ENCODE peak calls at places on chromosomes 16 and 17, in seven cellular contexts. J is GM12878, R is A549, S is H1, L is IMR-90, U is HepG2, C is SK-N-SH. D is an unnamed sample.

GRCh38 chr16:85949787-85950186 is 50.8 kb downstream of the IRF8 start:
- DNase-seq in J (no peak), R (no peak), S (no peak), L (no peak), U (no peak), C (no peak), D (no peak)

GRCh38 chr16:71547168-71547567 is 20.9 kb downstream of the CHST4 start:
- DNase-seq in J (no peak), R (no peak), S (no peak), L (no peak), U (no peak), C (no peak), D (no peak)

GRCh38 chr17:67671492-67671891 is 46.2 kb upstream of the NOL11 start:
- DNase-seq in J (no peak), R (no peak), S (no peak), L (peak; percentile 7), U (no peak), C (peak; percentile 59), D (no peak)

GRCh38 chr17:81402530-81402941 is 7.3 kb downstream of the BAHCC1 start:
- DNase-seq in J (no peak), R (no peak), S (no peak), L (no peak), U (no peak), C (no peak), D (no peak)

GRCh38 chr16:28511031-28511430 is 4.4 kb upstream of the IL27 start:
- DNase-seq in J (no peak), R (no peak), S (no peak), L (no peak), U (no peak), C (no peak), D (no peak)

GRCh38 chr16:11328172-11329079 is 16.8 kb upstream of the RMI2 start:
- DNase-seq in J (peak; percentile 95), R (peak; percentile 71), S (peak; percentile 78), L (peak; percentile 97), U (no peak), C (no peak), D (no peak)

GRCh38 chr16:5490499-5490898 is 392.9 kb upstream of the EEF2KMT start:
- DNase-seq in J (no peak), R (peak; percentile 48), S (peak; percentile 85), L (no peak), U (peak; percentile 43), C (peak; percentile 70), D (peak; percentile 77)

GRCh38 chr17:78821961-78822360 is 18.7 kb downstream of the USP36 start:
- DNase-seq in J (no peak), R (no peak), S (no peak), L (peak; percentile 54), U (no peak), C (no peak), D (no peak)

GRCh38 chr17:71412803-71413202 is 708.0 kb upstream of the SOX9 start:
- DNase-seq in J (no peak), R (peak; percentile 84), S (no peak), L (peak; percentile 99), U (no peak), C (no peak), D (no peak)

GRCh38 chr16:85373741-85374570 is 239.2 kb upstream of the GSE1 start:
- DNase-seq in J (no peak), R (no peak), S (no peak), L (no peak), U (no peak), C (no peak), D (no peak)

GRCh38 chr16:71348262-71349085 is 10.0 kb upstream of the CALB2 start:
- DNase-seq in J (no peak), R (no peak), S (no peak), L (no peak), U (no peak), C (no peak), D (no peak)

GRCh38 chr17:83065660-83066542 is 13.5 kb upstream of the METRNL start:
- DNase-seq in J (no peak), R (no peak), S (peak; percentile 28), L (no peak), U (no peak), C (no peak), D (no peak)

GRCh38 chr16:30551781-30552180 is 6.4 kb downstream of the ZNF764 start:
- DNase-seq in J (no peak), R (no peak), S (no peak), L (no peak), U (no peak), C (no peak), D (no peak)

GRCh38 chr17:44352922-44353655 is 8.0 kb downstream of the GRN start:
- DNase-seq in J (no peak), R (no peak), S (no peak), L (no peak), U (no peak), C (no peak), D (no peak)

GRCh38 chr17:79981090-79981489 is 54.6 kb downstream of the TBC1D16 start:
- DNase-seq in J (no peak), R (no peak), S (no peak), L (no peak), U (no peak), C (peak; percentile 22), D (no peak)

GRCh38 chr16:89863741-89864391 is 9.5 kb upstream of the TCF25 start:
- DNase-seq in J (peak; percentile 69), R (no peak), S (no peak), L (peak; percentile 40), U (no peak), C (no peak), D (no peak)

GRCh38 chr16:12426122-12426521 is 377.6 kb downstream of the CPPED1 start:
- DNase-seq in J (no peak), R (no peak), S (no peak), L (peak; percentile 26), U (no peak), C (peak; percentile 54), D (peak; percentile 65)

GRCh38 chr17:35900280-35900679 is 20.1 kb upstream of the CCL5 start:
- DNase-seq in J (no peak), R (no peak), S (no peak), L (no peak), U (no peak), C (no peak), D (no peak)
- TF ChIP-seq RFX5 in J (no peak), R (no peak), S (no peak), L (no peak), U (no peak), C (no peak), D (no peak)

GRCh38 chr17:17892009-17892408 is 55.2 kb upstream of the SREBF1 start:
- DNase-seq in J (no peak), R (no peak), S (no peak), L (no peak), U (no peak), C (no peak), D (no peak)

GRCh38 chr17:17890773-17891759 is 54.3 kb upstream of the SREBF1 start:
- DNase-seq in J (no peak), R (peak; percentile 88), S (no peak), L (peak; percentile 72), U (peak; percentile 70), C (peak; percentile 71), D (peak; percentile 66)

GRCh38 chr17:17888371-17888770 is 51.6 kb upstream of the SREBF1 start:
- DNase-seq in J (no peak), R (no peak), S (no peak), L (no peak), U (no peak), C (no peak), D (no peak)

GRCh38 chr17:17888821-17889220 is 52.0 kb upstream of the SREBF1 start:
- DNase-seq in J (no peak), R (no peak), S (no peak), L (peak; percentile 11), U (no peak), C (peak; percentile 53), D (no peak)

DNA sequence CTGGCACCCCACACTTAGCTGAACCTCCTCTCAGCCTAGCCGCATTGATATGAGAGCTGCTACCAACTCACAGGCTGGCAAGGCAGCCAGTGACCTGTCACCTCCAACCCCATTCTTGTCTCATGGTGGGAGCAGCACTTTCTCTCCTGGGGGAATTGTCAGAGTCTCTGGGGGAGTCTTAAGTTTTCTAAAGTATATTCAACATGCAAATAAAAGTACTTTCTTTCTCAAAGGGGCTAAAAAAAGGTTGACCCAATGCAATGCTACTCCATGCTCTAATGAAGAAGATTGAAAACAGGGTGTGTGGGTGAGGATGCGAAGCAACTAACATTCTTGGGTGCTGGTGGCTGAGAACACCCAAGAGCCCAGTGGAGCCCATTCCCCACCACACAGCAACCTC is 53.1 kb upstream of the SREBF1 start:
- DNase-seq in J (no peak), R (no peak), S (no peak), L (no peak), U (no peak), C (no peak), D (no peak)
- TF ChIP-seq RFX5 in J (no peak), R (no peak), S (no peak), L (no peak), U (no peak), C (no peak), D (no peak)

GRCh38 chr17:7336240-7337175 is at the start of gene ACAP1:
- DNase-seq in J (no peak), R (no peak), S (peak; percentile 79), L (no peak), U (no peak), C (no peak), D (peak; percentile 48)
- TF ChIP-seq RFX5 in J (no peak), R (no peak), S (no peak), L (no peak), U (no peak), C (no peak), D (no peak)

GRCh38 chr17:3949418-3949817 is 14.8 kb downstream of the ATP2A3 start:
- DNase-seq in J (no peak), R (no peak), S (no peak), L (no peak), U (no peak), C (no peak), D (no peak)
- TF ChIP-seq RFX5 in J (no peak), R (no peak), S (no peak), L (no peak), U (no peak), C (no peak), D (no peak)

GRCh38 chr17:75194879-75195278 is 10.6 kb upstream of the NUP85 start:
- DNase-seq in J (no peak), R (no peak), S (no peak), L (no peak), U (no peak), C (no peak), D (no peak)

GRCh38 chr17:75188614-75189013 is 5.9 kb upstream of the SUMO2 start:
- DNase-seq in J (no peak), R (no peak), S (no peak), L (no peak), U (no peak), C (no peak), D (no peak)

DNA sequence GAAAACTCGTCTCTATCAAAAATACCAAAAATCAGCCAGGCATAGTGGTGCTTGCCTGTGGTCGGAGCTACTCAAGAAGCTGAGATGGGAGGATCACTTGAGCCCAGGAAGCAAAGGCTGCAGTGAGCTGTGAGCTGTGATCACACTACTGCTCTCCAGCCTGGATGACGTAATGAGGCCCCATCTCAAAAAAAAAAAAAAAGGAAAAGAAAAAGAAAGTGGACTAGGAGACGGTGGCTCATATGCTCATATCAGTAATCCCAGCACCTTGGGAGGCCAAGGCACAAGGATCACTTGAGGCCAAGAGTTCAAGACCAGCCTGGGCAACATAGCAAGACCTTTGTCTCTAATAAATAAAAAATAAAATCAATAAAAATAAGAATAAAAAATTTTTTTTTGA is 8.8 kb upstream of the SUMO2 start:
- DNase-seq in J (no peak), R (no peak), S (no peak), L (peak; percentile 59), U (no peak), C (no peak), D (no peak)
- TF ChIP-seq RFX5 in J (no peak), R (no peak), S (no peak), L (no peak), U (no peak), C (no peak), D (no peak)